ENCODE peak calls at places on chromosome 15, in ten cellular contexts. M is stimulated activated CD8-positive, alpha-beta memory T cell treated with anti-CD3 and anti-CD28 coated beads, Interleukin-7, amount 100 ng/mL, for 1 hour; S is endothelial cell of umbilical vein; A is stimulated activated CD4-positive, alpha-beta T cell treated with anti-CD3 and anti-CD28 coated beads, Interleukin-15, amount 100 ng/mL, for 24 hours; K is fibroblast of the aortic adventitia; X is activated T-cell treated with anti-CD3 and anti-CD28 coated beads for 1 hour; Q is progenitor cell of endocrine pancreas; D is AG20443; B is heart right ventricle; T is NCI-H1436 treated with DMSO at 0.1 percent for 48 hours. Y is an unnamed sample.
A peak's percentile ranks its signal among the peaks of the same experiment; 100 is the strongest.

GRCh38 chr15:90343391-90343790 is 8.7 kb upstream of the ZNF774 start:
- DNase-seq in M (no peak), S (peak; percentile 90), A (no peak), K (peak; percentile 67), X (no peak), Q (no peak), D (no peak), B (no peak), T (no peak), Y (no peak)

GRCh38 chr15:90004671-90005070 is 3.5 kb downstream of the ZNF710 start:
- DNase-seq in M (no peak), S (peak; percentile 50), A (peak; percentile 68), K (peak; percentile 96), X (no peak), Q (no peak), D (peak; percentile 91), B (no peak), T (no peak), Y (peak; percentile 65)

GRCh38 chr15:62874933-62875625 is 167.5 kb upstream of the TPM1 start:
- DNase-seq in M (no peak), S (no peak), A (no peak), K (peak; percentile 76), X (no peak), Q (no peak), D (no peak), B (no peak), T (no peak), Y (no peak)

GRCh38 chr15:61318802-61319201 is 89.7 kb upstream of the RORA start:
- DNase-seq in M (no peak), S (no peak), A (no peak), K (no peak), X (no peak), Q (no peak), D (no peak), B (no peak), T (no peak), Y (no peak)

GRCh38 chr15:65101891-65102708 is 12.9 kb downstream of the UBAP1L start:
- DNase-seq in M (no peak), S (no peak), A (no peak), K (no peak), X (no peak), Q (no peak), D (no peak), B (no peak), T (no peak), Y (no peak)

GRCh38 chr15:90539789-90540188 is 10.1 kb downstream of the CRTC3 start:
- DNase-seq in M (no peak), S (no peak), A (peak; percentile 62), K (no peak), X (no peak), Q (no peak), D (no peak), B (no peak), T (no peak), Y (no peak)

GRCh38 chr15:82398785-82399184 is 30.8 kb upstream of the GOLGA6L9 start:
- DNase-seq in M (no peak), S (no peak), A (no peak), K (no peak), X (no peak), Q (no peak), D (no peak), B (no peak), T (no peak), Y (no peak)

GRCh38 chr15:85404922-85405293 is 24.5 kb downstream of the AKAP13 start:
- DNase-seq in M (no peak), S (peak; percentile 90), A (no peak), K (peak; percentile 76), X (no peak), Q (no peak), D (no peak), B (no peak), T (no peak), Y (no peak)

GRCh38 chr15:53976844-53977392 is 1.3 kb upstream of the UNC13C start:
- DNase-seq in M (no peak), S (no peak), A (no peak), K (no peak), X (no peak), Q (peak; percentile 36), D (no peak), B (no peak), T (no peak), Y (no peak)

GRCh38 chr15:27017168-27017809 is 46.3 kb downstream of the GABRG3 start:
- DNase-seq in M (no peak), S (peak; percentile 6), A (peak; percentile 50), K (peak; percentile 45), X (no peak), Q (peak; percentile 64), D (peak; percentile 63), B (no peak), T (no peak), Y (no peak)

GRCh38 chr15:32718082-32718821 is 448 bp downstream of the GREM1 start:
- DNase-seq in M (no peak), S (peak; percentile 8), A (peak; percentile 4), K (no peak), X (no peak), Q (no peak), D (peak; percentile 40), B (no peak), T (no peak), Y (no peak)

GRCh38 chr15:59931642-59932296 is 72.3 kb upstream of the FOXB1 start:
- DNase-seq in M (no peak), S (no peak), A (no peak), K (no peak), X (no peak), Q (no peak), D (no peak), B (no peak), T (no peak), Y (no peak)

GRCh38 chr15:93476491-93477176 is 387.6 kb upstream of the RGMA start:
- DNase-seq in M (no peak), S (no peak), A (no peak), K (no peak), X (no peak), Q (no peak), D (no peak), B (no peak), T (no peak), Y (no peak)

GRCh38 chr15:65259367-65259781 is 27.3 kb downstream of the PARP16 start:
- DNase-seq in M (no peak), S (no peak), A (no peak), K (peak; percentile 27), X (no peak), Q (no peak), D (peak; percentile 77), B (no peak), T (no peak), Y (no peak)

GRCh38 chr15:69224383-69224782 is 63.9 kb downstream of the GLCE start:
- DNase-seq in M (no peak), S (peak; percentile 16), A (no peak), K (peak; percentile 8), X (no peak), Q (no peak), D (no peak), B (no peak), T (no peak), Y (no peak)

GRCh38 chr15:63940956-63941620 is 105.2 kb downstream of the DAPK2 start:
- DNase-seq in M (no peak), S (peak; percentile 26), A (no peak), K (no peak), X (no peak), Q (no peak), D (no peak), B (no peak), T (no peak), Y (no peak)

GRCh38 chr15:24955549-24955929 is 752 bp downstream of the SNRPN start:
- DNase-seq in M (no peak), S (no peak), A (peak; percentile 6), K (no peak), X (peak; percentile 3), Q (no peak), D (peak; percentile 11), B (peak; percentile 13), T (no peak), Y (no peak)

GRCh38 chr15:41773332-41773728 is 954 bp upstream of the MAPKBP1 start:
- DNase-seq in M (no peak), S (no peak), A (no peak), K (no peak), X (no peak), Q (no peak), D (no peak), B (no peak), T (no peak), Y (no peak)

GRCh38 chr15:44545934-44546802 is 9.2 kb downstream of the EIF3J start:
- DNase-seq in M (no peak), S (peak; percentile 39), A (peak; percentile 66), K (peak; percentile 26), X (no peak), Q (no peak), D (peak; percentile 63), B (peak; percentile 18), T (no peak), Y (no peak)